ENCODE peak calls at places on chromosomes 2 and 18, in seven cellular contexts. U, Y, O, N, K, P and L are unnamed samples.

GRCh38 chr2:98911376-98912154 is 24.5 kb downstream of the CRACDL start:
- DNase-seq in O (no peak), K (no peak), N (no peak), U (peak), Y (no peak), P (peak), L (no peak)

GRCh38 chr2:56741601-56742102 is 557.9 kb downstream of the CCDC85A start:
- DNase-seq in N (no peak), P (peak), O (no peak), Y (peak), K (peak), U (no peak), L (no peak)

GRCh38 chr2:238881353-238882082 is 33.6 kb downstream of the TWIST2 start:
- DNase-seq in P (no peak), N (no peak), U (no peak), Y (peak), K (no peak), O (no peak), L (no peak)

GRCh38 chr2:43086451-43087221 is 139.8 kb downstream of the ZFP36L2 start:
- DNase-seq in U (no peak), Y (peak), O (peak), K (peak), P (no peak), N (no peak), L (peak)

GRCh38 chr2:158600155-158600802 is 143.5 kb downstream of the PKP4 start:
- DNase-seq in P (peak), O (no peak), Y (peak), K (peak), U (no peak), N (no peak), L (peak)

GRCh38 chr2:118371500-118371899 is 283.2 kb downstream of the INSIG2 start:
- DNase-seq in N (no peak), K (no peak), O (peak), Y (no peak), U (no peak), P (no peak), L (peak)

GRCh38 chr18:77063256-77063655 is 69.3 kb downstream of the MBP start:
- DNase-seq in K (no peak), Y (peak), O (no peak), P (no peak), U (no peak), N (peak), L (no peak)

GRCh38 chr2:6184532-6185302 is 492.5 kb downstream of the SOX11 start:
- DNase-seq in N (no peak), O (peak), U (no peak), K (no peak), P (no peak), Y (no peak), L (no peak)

GRCh38 chr18:295756-296155 is 27.9 kb upstream of the THOC1 start:
- DNase-seq in N (no peak), K (no peak), O (no peak), U (no peak), Y (no peak), P (no peak), L (no peak)

GRCh38 chr2:5145801-5146200 is 546.4 kb upstream of the SOX11 start:
- DNase-seq in K (no peak), N (no peak), Y (no peak), U (no peak), O (no peak), P (no peak), L (no peak)

GRCh38 chr2:164457271-164457670 is 164.0 kb downstream of the GRB14 start:
- DNase-seq in K (no peak), N (no peak), U (no peak), Y (no peak), P (no peak), O (no peak), L (no peak)

GRCh38 chr2:156476516-156477206 is 40.5 kb downstream of the GPD2 start:
- DNase-seq in U (no peak), P (no peak), K (no peak), N (no peak), O (no peak), Y (no peak), L (peak)

GRCh38 chr18:6745504-6746031 is 16.1 kb downstream of the ARHGAP28 start:
- DNase-seq in U (no peak), P (no peak), K (no peak), Y (no peak), O (no peak), N (no peak), L (no peak)

GRCh38 chr18:58091099-58091611 is 47.1 kb downstream of the NEDD4L start:
- DNase-seq in O (no peak), N (no peak), K (no peak), U (no peak), P (peak), Y (no peak), L (no peak)

GRCh38 chr2:95265182-95265581 is 9.1 kb upstream of the PROM2 start:
- DNase-seq in U (peak), K (no peak), Y (no peak), P (peak), O (no peak), N (no peak), L (no peak)

GRCh38 chr2:73870084-73870483 is 22.7 kb upstream of the ACTG2 start:
- DNase-seq in U (no peak), N (no peak), K (no peak), P (peak), O (no peak), Y (peak), L (peak)

GRCh38 chr2:180478883-180479282 is 471.8 kb upstream of the CWC22 start:
- DNase-seq in P (no peak), N (no peak), Y (no peak), K (no peak), U (no peak), O (no peak), L (no peak)

DNA sequence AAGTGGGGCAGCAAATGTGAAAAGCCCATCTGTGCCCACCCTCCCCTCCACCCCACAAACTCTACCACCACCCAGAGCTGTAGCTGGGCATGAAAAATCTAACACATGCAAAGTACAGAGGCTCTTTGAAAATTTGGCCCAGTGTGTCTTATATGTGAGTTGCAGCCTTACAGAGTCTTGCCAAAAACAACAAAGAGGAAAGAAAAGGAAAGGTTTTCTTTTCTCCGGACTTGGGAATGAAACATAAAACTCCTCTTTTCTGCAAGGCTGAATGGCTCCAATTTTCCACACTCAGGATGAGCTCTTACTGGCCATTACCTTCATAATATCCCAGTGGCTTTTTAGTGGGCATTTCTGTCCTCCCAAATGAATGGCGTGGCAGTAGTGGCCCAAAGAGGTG is 27.9 kb upstream of the POU3F3 start:
- DNase-seq in N (no peak), P (no peak), K (no peak), U (no peak), O (no peak), Y (no peak), L (no peak)
- H3K27ac ChIP-seq in N (no peak), P (no peak), K (no peak), U (no peak), O (no peak), Y (peak), L (no peak)

GRCh38 chr2:108620656-108621055 is 86.4 kb downstream of the LIMS1 start:
- DNase-seq in U (no peak), Y (no peak), P (no peak), N (no peak), K (no peak), O (no peak), L (no peak)

GRCh38 chr2:108621689-108622681 is 87.7 kb downstream of the LIMS1 start:
- DNase-seq in O (peak), P (no peak), N (no peak), Y (no peak), U (no peak), K (no peak), L (no peak)

GRCh38 chr2:108616731-108617161 is 82.5 kb downstream of the LIMS1 start:
- DNase-seq in P (no peak), N (no peak), O (no peak), U (no peak), Y (no peak), K (no peak), L (no peak)

GRCh38 chr2:108621087-108621559 is 86.9 kb downstream of the LIMS1 start:
- DNase-seq in Y (no peak), P (peak), K (no peak), U (no peak), N (peak), O (peak), L (no peak)

DNA sequence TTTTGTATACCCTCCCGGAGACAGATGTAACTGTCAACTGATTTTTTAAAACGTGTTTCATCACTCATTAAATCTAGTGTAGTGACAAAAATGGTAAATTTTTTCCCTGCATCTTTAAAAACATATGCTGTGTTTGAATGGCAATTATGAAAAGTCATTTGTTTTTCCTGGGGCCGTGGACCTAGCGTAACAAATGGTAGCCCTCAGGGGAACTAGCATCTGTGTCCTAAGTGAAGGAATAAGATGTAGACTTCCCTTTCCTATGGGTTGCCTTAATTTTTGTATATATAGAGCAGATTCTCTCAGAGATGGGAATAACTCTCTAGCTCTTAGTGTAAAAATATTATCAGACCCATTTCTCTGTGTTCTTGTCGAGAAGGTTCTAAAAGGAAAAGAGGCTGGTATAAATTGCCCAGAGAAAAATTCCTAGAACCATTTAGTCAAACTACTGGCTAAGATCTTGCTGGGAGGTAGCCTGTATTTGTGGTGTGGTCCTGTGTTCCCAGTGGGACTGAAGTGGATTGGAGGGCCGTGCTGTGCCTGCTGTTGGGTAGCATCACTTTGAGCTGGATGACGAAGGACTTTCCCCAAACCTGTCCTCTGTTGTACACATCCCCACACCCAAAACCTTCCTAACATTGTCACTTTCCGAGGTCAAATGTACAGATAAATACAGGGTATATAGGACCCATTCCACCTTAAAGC is 85.8 kb downstream of the LIMS1 start:
- DNase-seq in O (no peak), N (no peak), K (no peak), U (no peak), P (no peak), Y (no peak), L (no peak)
- H3K4me3 ChIP-seq in O (no peak), N (no peak), K (no peak), U (no peak), P (no peak), Y (no peak), L (no peak)

GRCh38 chr2:241412144-241412543 is 56.1 kb downstream of the FARP2 start:
- DNase-seq in P (no peak), N (no peak), O (no peak), U (no peak), Y (no peak), K (no peak), L (peak)
- H3K27ac ChIP-seq in P (no peak), N (no peak), O (no peak), U (no peak), Y (no peak), K (no peak), L (peak)

GRCh38 chr2:105437708-105438103 is 38.9 kb upstream of the FHL2 start:
- DNase-seq in O (no peak), K (no peak), P (no peak), Y (no peak), N (no peak), U (no peak), L (peak)
- H3K4me3 ChIP-seq in O (no peak), K (peak), P (no peak), Y (no peak), N (no peak), U (no peak), L (no peak)